ENCODE peak calls at places on chromosomes 13 and 19, in seven cellular contexts. U is neuronal stem cell, Z is H9, V is IMR-90, J is H1, R is mesendoderm, H is trophoblast cell. E is an unnamed sample.

GRCh38 chr13:36998624-36999041 is 507 bp downstream of the ALG5 start:
- DNase-seq in U (no peak), Z (peak), V (no peak), J (peak), R (peak), H (no peak), E (peak)

GRCh38 chr13:111789011-111789410 is 277.9 kb upstream of the SOX1 start:
- DNase-seq in U (no peak), Z (no peak), V (no peak), J (no peak), R (no peak), H (no peak), E (no peak)

GRCh38 chr13:34594507-34594906 is 347.6 kb upstream of the NBEA start:
- DNase-seq in U (no peak), Z (no peak), V (no peak), J (no peak), R (no peak), H (no peak), E (no peak)

GRCh38 chr19:11451942-11452813 is 16.7 kb downstream of the PRKCSH start:
- DNase-seq in U (no peak), Z (peak), V (no peak), J (no peak), R (no peak), H (no peak), E (no peak)

GRCh38 chr19:46489445-46490272 is 6.0 kb downstream of the PNMA8B start:
- DNase-seq in U (no peak), Z (no peak), V (peak), J (peak), R (peak), H (peak), E (peak)

GRCh38 chr19:763181-763580 is 12.3 kb downstream of the MISP start:
- DNase-seq in U (no peak), Z (no peak), V (no peak), J (no peak), R (no peak), H (no peak), E (no peak)

GRCh38 chr19:17220207-17220758 is 5.1 kb downstream of the USE1 start:
- DNase-seq in U (no peak), Z (no peak), V (peak), J (no peak), R (no peak), H (peak), E (peak)

GRCh38 chr19:47495478-47496372 is 11.7 kb upstream of the KPTN start:
- DNase-seq in U (no peak), Z (no peak), V (no peak), J (no peak), R (no peak), H (no peak), E (no peak)

GRCh38 chr13:76889254-76889653 is 3.0 kb upstream of the KCTD12 start:
- DNase-seq in U (no peak), Z (no peak), V (no peak), J (no peak), R (no peak), H (peak), E (no peak)

DNA sequence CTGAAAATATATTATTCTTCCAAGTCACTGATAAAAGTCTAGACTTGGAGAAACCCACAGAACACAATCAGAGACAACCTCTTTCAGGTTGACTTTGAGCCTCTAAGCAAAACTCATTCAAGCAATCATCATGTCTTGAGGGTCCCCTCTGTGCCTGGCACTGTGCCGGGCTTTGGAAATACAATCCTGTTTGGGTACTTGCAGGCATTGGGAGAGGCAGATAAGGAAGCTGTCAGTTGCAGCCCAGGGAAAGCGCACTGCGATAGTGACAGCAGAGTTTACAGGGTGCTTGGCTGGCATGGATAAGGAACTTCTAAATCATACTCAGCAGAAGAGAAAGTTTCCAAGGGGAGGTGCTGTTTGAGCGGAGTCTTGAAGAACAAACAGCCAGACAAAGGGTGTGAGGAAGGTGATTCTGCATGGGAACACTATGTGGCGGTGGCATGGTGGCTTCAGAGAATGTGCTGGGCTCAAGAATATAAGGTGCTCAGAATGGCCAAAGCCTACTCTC is 9.1 kb downstream of the SERP2 start:
- DNase-seq in U (no peak), Z (no peak), V (no peak), J (no peak), R (no peak), H (no peak), E (no peak)
- H4K8ac ChIP-seq in U (no peak), Z (no peak), V (no peak), J (no peak), R (no peak), H (no peak), E (no peak)

DNA sequence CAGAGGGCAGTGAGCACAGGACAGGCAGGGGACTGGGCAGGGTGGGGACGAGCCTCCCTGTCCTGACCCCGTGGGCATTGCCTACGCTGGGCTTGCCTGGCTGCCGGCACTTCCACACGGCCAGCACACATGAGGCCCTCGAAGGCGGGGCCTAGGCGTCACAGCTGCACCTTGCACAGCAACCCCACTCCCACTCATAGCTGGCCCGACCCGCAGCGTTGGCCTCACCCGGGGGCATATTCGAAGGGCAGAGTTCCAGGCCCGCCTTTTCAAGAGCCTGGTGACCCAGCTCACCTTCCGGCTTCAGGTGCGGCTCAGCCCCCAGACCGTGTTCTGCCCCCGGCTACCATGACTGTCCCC is 16.9 kb upstream of the PROZ start:
- DNase-seq in U (no peak), Z (peak), V (no peak), J (no peak), R (no peak), H (no peak), E (no peak)
- H4K8ac ChIP-seq in U (no peak), Z (no peak), V (no peak), J (no peak), R (no peak), H (no peak), E (no peak)

GRCh38 chr13:25932353-25932752 is 119.5 kb downstream of the SHISA2 start:
- DNase-seq in U (no peak), Z (no peak), V (no peak), J (no peak), R (no peak), H (no peak), E (no peak)
- H4K8ac ChIP-seq in U (no peak), Z (no peak), V (no peak), J (no peak), R (no peak), H (no peak), E (no peak)

DNA sequence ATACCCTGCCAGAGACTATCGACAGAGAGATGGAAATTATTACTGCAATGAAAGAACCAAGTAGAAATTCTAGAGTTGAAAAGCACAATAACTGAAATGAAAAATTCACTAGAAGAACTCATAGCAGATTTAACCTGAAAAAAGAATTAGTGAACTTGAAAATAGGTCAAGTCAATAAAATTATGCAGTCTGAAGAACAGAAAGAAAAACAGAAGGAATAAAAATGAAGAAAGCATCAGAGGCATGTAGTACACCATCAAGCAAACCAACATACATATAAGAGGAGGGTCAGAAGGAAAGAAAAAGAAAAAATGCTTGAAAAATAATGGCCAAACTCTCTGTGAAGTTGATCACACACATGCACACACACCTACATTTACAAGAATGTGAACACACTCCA is 3.6 kb upstream of the ZNF780B start:
- DNase-seq in U (no peak), Z (no peak), V (no peak), J (no peak), R (no peak), H (no peak), E (no peak)
- H4K8ac ChIP-seq in U (no peak), Z (no peak), V (no peak), J (no peak), R (no peak), H (no peak), E (no peak)

DNA sequence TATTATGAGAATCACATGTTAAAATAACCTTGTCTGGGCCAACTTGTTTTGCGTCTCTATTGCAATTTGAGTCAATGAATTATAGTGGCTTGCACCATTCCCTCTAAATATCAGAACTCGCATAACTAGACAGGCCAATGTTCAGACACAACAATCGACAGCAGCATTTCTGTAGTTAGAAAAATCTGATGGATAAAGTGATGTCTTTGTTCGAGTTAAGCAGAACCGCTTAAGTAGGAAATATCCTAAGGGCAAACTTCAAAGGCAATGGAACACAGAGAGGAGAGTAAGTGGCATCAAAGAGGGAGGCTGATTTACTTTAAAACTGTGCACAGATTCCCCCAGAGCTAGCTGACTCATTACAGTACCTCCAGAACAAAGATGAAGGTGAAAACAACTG is 333.9 kb downstream of the NALCN start:
- DNase-seq in U (no peak), Z (no peak), V (no peak), J (no peak), R (no peak), H (no peak), E (no peak)
- H4K8ac ChIP-seq in U (no peak), Z (no peak), V (no peak), J (no peak), R (no peak), H (no peak), E (no peak)

GRCh38 chr19:13122275-13122878 is 4.3 kb downstream of the NACC1 start:
- DNase-seq in U (no peak), Z (no peak), V (no peak), J (no peak), R (no peak), H (no peak), E (no peak)

GRCh38 chr19:13120817-13121216 is 2.8 kb downstream of the NACC1 start:
- DNase-seq in U (no peak), Z (no peak), V (peak), J (no peak), R (no peak), H (no peak), E (peak)

GRCh38 chr19:13119654-13120053 is 1.6 kb downstream of the NACC1 start:
- DNase-seq in U (no peak), Z (peak), V (no peak), J (peak), R (no peak), H (no peak), E (no peak)

GRCh38 chr19:13121551-13122274 is 3.6 kb downstream of the NACC1 start:
- DNase-seq in U (no peak), Z (no peak), V (no peak), J (no peak), R (no peak), H (no peak), E (no peak)

GRCh38 chr19:13122980-13123957 is 5.2 kb downstream of the NACC1 start:
- DNase-seq in U (no peak), Z (no peak), V (no peak), J (no peak), R (no peak), H (no peak), E (no peak)
- H4K8ac ChIP-seq in U (peak), Z (no peak), V (no peak), J (peak), R (no peak), H (no peak), E (no peak)

DNA sequence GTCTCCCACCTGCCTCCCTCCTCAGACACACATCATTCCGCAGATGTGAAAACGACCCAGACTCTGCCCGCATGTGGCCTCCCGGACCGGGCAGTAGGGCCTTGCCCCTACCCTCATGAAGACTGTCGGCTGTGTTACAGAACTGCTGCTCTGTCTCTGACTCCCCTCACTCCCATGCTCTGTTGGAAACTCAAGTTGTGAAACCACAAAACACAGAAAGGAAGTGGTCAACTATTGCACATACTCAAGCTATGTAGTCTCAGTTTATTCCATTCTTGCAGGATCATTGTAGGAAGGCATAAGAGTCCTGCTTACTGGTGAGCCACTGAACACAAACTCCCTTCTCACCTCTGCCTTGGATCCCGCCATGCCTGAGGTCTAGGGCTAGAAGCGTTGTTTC is 129.6 kb downstream of the DLEU7 start:
- DNase-seq in U (no peak), Z (no peak), V (peak), J (no peak), R (no peak), H (peak), E (peak)
- H4K8ac ChIP-seq in U (no peak), Z (no peak), V (no peak), J (no peak), R (no peak), H (no peak), E (peak)